ENCODE peak calls at places on chromosomes 11 and 22, in nine cellular contexts. J is left lung; S is GM13977; X is T-helper 17 cell; Q is dorsolateral prefrontal cortex; F is activated CD4-positive, alpha-beta T cell treated with anti-CD3 and anti-CD28 coated beads, Interleukin-2, amount 10 ng/mL, durations not matched to agents 7 days and 5 days; B is occipital lobe; T is EL; I is HFFc6. Z is an unnamed sample.

GRCh38 chr11:123264431-123264780 is 69.4 kb upstream of the CLMP start:
- DNase-seq in J (no peak), S (peak; percentile 29), X (no peak), Q (no peak), F (no peak), B (no peak), T (no peak), I (no peak), Z (no peak)

GRCh38 chr11:35173620-35174278 is 34.8 kb downstream of the CD44 start:
- DNase-seq in J (no peak), S (no peak), X (no peak), Q (no peak), F (peak; percentile 27), B (no peak), T (no peak), I (no peak), Z (no peak)

GRCh38 chr22:40660725-40661124 is 18.6 kb upstream of the MCHR1 start:
- DNase-seq in J (no peak), S (no peak), X (no peak), Q (no peak), F (no peak), B (no peak), T (no peak), I (no peak), Z (no peak)

GRCh38 chr11:92828576-92828975 is 140.9 kb upstream of the MTNR1B start:
- DNase-seq in J (no peak), S (no peak), X (no peak), Q (no peak), F (no peak), B (no peak), T (no peak), I (no peak), Z (no peak)

GRCh38 chr11:7613394-7613720 is 59.9 kb downstream of the CYB5R2 start:
- DNase-seq in J (no peak), S (no peak), X (no peak), Q (no peak), F (no peak), B (no peak), T (no peak), I (no peak), Z (no peak)

GRCh38 chr11:112878228-112878627 is 83.0 kb upstream of the NCAM1 start:
- DNase-seq in J (no peak), S (no peak), X (no peak), Q (no peak), F (no peak), B (no peak), T (no peak), I (no peak), Z (no peak)

GRCh38 chr11:100939581-100939980 is 190.0 kb downstream of the PGR start:
- DNase-seq in J (no peak), S (no peak), X (no peak), Q (no peak), F (no peak), B (no peak), T (no peak), I (no peak), Z (no peak)

GRCh38 chr11:88206746-88207145 is 31.5 kb upstream of the RAB38 start:
- DNase-seq in J (no peak), S (peak; percentile 11), X (no peak), Q (no peak), F (no peak), B (no peak), T (peak; percentile 48), I (no peak), Z (no peak)

GRCh38 chr22:31861226-31861840 is 83.0 kb upstream of the YWHAH start:
- DNase-seq in J (no peak), S (no peak), X (no peak), Q (no peak), F (no peak), B (no peak), T (peak; percentile 17), I (peak; percentile 5), Z (no peak)

GRCh38 chr22:38026130-38027111 is 30.8 kb upstream of the PICK1 start:
- DNase-seq in J (peak; percentile 63), S (no peak), X (no peak), Q (peak; percentile 72), F (no peak), B (no peak), T (no peak), I (no peak), Z (no peak)

GRCh38 chr22:42939941-42940653 is 74.9 kb downstream of the PACSIN2 start:
- DNase-seq in J (no peak), S (no peak), X (no peak), Q (no peak), F (no peak), B (no peak), T (peak; percentile 82), I (peak; percentile 75), Z (no peak)

GRCh38 chr11:77083553-77084245 is 16.9 kb downstream of the CAPN5 start:
- DNase-seq in J (no peak), S (no peak), X (peak; percentile 5), Q (no peak), F (no peak), B (no peak), T (no peak), I (no peak), Z (no peak)

GRCh38 chr22:37782340-37783168 is 25.2 kb upstream of the GCAT start:
- DNase-seq in J (no peak), S (no peak), X (no peak), Q (no peak), F (no peak), B (no peak), T (peak; percentile 92), I (peak; percentile 85), Z (no peak)

GRCh38 chr11:58058276-58059010 is 27.7 kb downstream of the OR6Q1 start:
- DNase-seq in J (peak; percentile 72), S (no peak), X (no peak), Q (no peak), F (no peak), B (no peak), T (peak; percentile 15), I (no peak), Z (no peak)

GRCh38 chr11:122246885-122247284 is 130.9 kb upstream of the BLID start:
- DNase-seq in J (no peak), S (no peak), X (no peak), Q (no peak), F (no peak), B (no peak), T (no peak), I (no peak), Z (no peak)

GRCh38 chr11:122746050-122746478 is 90.5 kb downstream of the UBASH3B start:
- DNase-seq in J (no peak), S (peak; percentile 80), X (no peak), Q (no peak), F (peak; percentile 41), B (no peak), T (no peak), I (no peak), Z (no peak)

GRCh38 chr22:46047841-46048595 is 71.1 kb upstream of the WNT7B start:
- DNase-seq in J (peak; percentile 75), S (no peak), X (no peak), Q (peak; percentile 38), F (no peak), B (no peak), T (no peak), I (no peak), Z (no peak)

GRCh38 chr11:119783466-119784400 is 54.7 kb upstream of the NECTIN1 start:
- DNase-seq in J (peak; percentile 43), S (no peak), X (no peak), Q (no peak), F (no peak), B (no peak), T (no peak), I (no peak), Z (no peak)

GRCh38 chr11:66617148-66617814 is 851 bp downstream of the RBM14 start:
- DNase-seq in J (peak; percentile 93), S (no peak), X (no peak), Q (peak; percentile 43), F (peak; percentile 15), B (peak; percentile 61), T (peak; percentile 65), I (peak; percentile 32), Z (no peak)

GRCh38 chr11:31995525-31996123 is 95.2 kb upstream of the RCN1 start:
- DNase-seq in J (no peak), S (peak; percentile 23), X (no peak), Q (no peak), F (peak; percentile 43), B (no peak), T (peak; percentile 43), I (no peak), Z (no peak)

GRCh38 chr22:35109613-35110012 is 43.7 kb downstream of the ISX start:
- DNase-seq in J (no peak), S (no peak), X (no peak), Q (no peak), F (no peak), B (no peak), T (no peak), I (no peak), Z (no peak)

GRCh38 chr22:31253949-31254348 is 38.3 kb downstream of the PIK3IP1 start:
- DNase-seq in J (no peak), S (no peak), X (no peak), Q (no peak), F (no peak), B (no peak), T (no peak), I (no peak), Z (peak; percentile 86)